ENCODE peak calls at places on chromosome 3, in five cellular contexts. O is brain microvascular endothelial cell, A is IMR-90, C is body of pancreas, D is GM13976. G is an unnamed sample.

GRCh38 chr3:128864351-128864811 is 15.0 kb upstream of the ACAD9 start:
- DNase-seq in C (no peak), O (no peak), D (no peak), A (no peak), G (no peak)

GRCh38 chr3:48561045-48561736 is 2.4 kb downstream of the UCN2 start:
- DNase-seq in A (peak), O (peak), C (peak), D (peak), G (peak)

GRCh38 chr3:177473184-177473583 is 275.9 kb upstream of the TBL1XR1 start:
- DNase-seq in D (no peak), O (peak), C (no peak), A (peak), G (no peak)

GRCh38 chr3:167396075-167396474 is 16.0 kb upstream of the ZBBX start:
- DNase-seq in D (no peak), O (no peak), C (no peak), A (no peak), G (no peak)

GRCh38 chr3:54818942-54819341 is 108.9 kb downstream of the LRTM1 start:
- DNase-seq in D (no peak), O (no peak), C (no peak), A (no peak), G (no peak)

GRCh38 chr3:61790411-61790810 is 229.0 kb downstream of the PTPRG start:
- DNase-seq in O (no peak), C (no peak), A (no peak), D (no peak), G (no peak)

GRCh38 chr3:176375519-176375918 is 821.8 kb downstream of the TBL1XR1 start:
- DNase-seq in D (no peak), A (no peak), C (no peak), O (no peak), G (no peak)

GRCh38 chr3:10015476-10015904 is 10.7 kb upstream of the FANCD2 start:
- DNase-seq in A (peak), C (peak), D (no peak), O (peak), G (no peak)

GRCh38 chr3:47288966-47289910 is 6.5 kb downstream of the KLHL18 start:
- DNase-seq in C (no peak), A (no peak), O (no peak), D (peak), G (no peak)

GRCh38 chr3:46693897-46694235 is 387 bp upstream of the ALS2CL start:
- DNase-seq in A (no peak), O (no peak), C (no peak), D (no peak), G (no peak)

GRCh38 chr3:53730565-53730964 is 115.7 kb downstream of the CHDH start:
- DNase-seq in A (no peak), O (peak), D (no peak), C (no peak), G (no peak)

GRCh38 chr3:46716461-46717441 is 918 bp downstream of the PRSS50 start:
- DNase-seq in C (no peak), O (no peak), A (no peak), D (peak), G (no peak)

GRCh38 chr3:15934389-15935195 is 136.8 kb upstream of the ANKRD28 start:
- DNase-seq in A (peak), C (no peak), O (no peak), D (no peak), G (no peak)
- TF ChIP-seq CTCF in A (no peak), C (no peak), O (no peak), D (no peak), G (no peak)

GRCh38 chr3:79521221-79521848 is 246.5 kb downstream of the ROBO1 start:
- DNase-seq in C (no peak), O (peak), D (no peak), A (peak), G (peak)
- TF ChIP-seq CTCF in C (peak), O (peak), D (peak), A (peak), G (peak)

DNA sequence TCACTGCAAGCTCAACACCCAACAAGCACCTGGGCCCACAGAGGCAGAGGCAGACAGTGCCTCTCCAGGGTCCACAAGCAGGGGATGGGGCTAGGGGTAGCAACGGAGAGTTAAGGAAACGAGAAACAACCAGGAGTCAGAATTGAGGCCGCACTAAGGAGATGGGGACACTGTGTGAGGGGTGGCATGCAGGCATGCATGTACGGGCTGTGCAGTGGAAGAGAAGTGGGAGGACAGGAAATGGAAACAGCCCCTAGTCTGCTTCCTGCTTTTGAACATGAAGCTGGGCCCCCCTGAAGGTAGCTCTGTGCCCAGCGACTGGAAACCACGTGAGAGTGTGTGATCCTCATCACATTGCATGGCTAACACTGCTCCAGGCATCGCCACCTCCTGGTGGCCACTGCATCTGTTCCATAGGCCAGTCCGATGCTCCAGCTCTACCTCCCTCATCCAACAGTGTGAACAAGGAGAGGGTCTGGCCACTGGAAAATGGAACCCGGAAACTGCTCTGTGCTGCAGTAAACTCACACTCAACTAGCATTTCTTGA is 44.0 kb downstream of the XXYLT1 start:
- DNase-seq in A (peak), D (no peak), O (no peak), C (no peak), G (peak)
- TF ChIP-seq CTCF in A (peak), D (no peak), O (peak), C (peak), G (peak)

DNA sequence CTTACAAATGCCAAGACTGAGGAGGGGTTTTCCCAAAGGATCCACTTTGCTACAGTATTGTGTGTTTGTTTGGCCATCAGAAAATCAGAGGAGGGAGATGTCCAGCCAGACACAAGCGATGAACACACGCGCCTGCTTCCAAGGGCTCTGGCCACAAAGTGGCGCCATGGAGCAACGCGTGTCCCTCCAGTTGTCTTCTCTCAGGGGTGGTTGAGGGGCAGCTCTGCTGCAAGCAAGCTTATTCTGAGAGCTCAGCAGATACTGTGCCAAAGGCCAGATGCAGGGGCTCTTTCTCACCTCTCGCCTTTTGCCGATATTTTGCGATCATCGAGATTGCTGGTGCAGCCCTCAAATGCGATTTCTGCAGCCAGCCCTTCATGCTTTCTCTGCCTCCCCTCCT is 88.9 kb upstream of the OSBPL11 start:
- DNase-seq in O (no peak), A (peak), D (no peak), C (peak), G (peak)
- TF ChIP-seq CTCF in O (peak), A (peak), D (no peak), C (no peak), G (peak)

GRCh38 chr3:23763040-23763477 is 42.7 kb upstream of the UBE2E1 start:
- DNase-seq in A (peak), D (no peak), O (no peak), C (no peak), G (peak)

GRCh38 chr3:23760871-23761373 is 44.8 kb upstream of the UBE2E1 start:
- DNase-seq in C (no peak), A (no peak), O (no peak), D (peak), G (peak)

GRCh38 chr3:23762214-23763039 is 43.3 kb upstream of the UBE2E1 start:
- DNase-seq in A (no peak), C (no peak), O (no peak), D (peak), G (peak)

GRCh38 chr3:23760325-23760724 is 45.4 kb upstream of the UBE2E1 start:
- DNase-seq in C (no peak), A (no peak), D (no peak), O (no peak), G (peak)

GRCh38 chr3:23761440-23761896 is 44.3 kb upstream of the UBE2E1 start:
- DNase-seq in D (peak), A (peak), O (peak), C (peak), G (peak)
- TF ChIP-seq CTCF in D (peak), A (peak), O (peak), C (peak), G (peak)

GRCh38 chr3:72187131-72187530 is 402.2 kb upstream of the PROK2 start:
- DNase-seq in O (no peak), D (peak), C (no peak), A (no peak), G (peak)
- TF ChIP-seq CTCF in O (peak), D (peak), C (no peak), A (no peak), G (peak)

DNA sequence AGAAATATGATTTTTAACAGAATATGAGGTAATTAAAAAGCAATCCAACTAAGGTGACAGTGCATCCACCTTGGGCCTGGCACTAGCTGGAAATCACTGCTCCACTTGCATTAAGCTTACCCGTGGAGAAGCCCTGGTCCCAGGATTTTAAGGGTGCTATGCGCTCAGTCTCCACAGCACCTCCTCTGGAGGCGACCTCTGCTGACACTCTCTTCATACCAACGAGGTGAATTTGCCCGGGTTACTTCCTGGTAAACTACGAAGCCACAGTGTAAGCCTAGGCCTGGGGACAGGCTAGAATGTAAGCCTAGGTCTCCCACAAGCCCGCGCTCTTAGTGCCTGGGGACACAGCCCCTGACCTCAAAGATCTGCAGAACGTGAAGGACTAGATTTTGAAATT is 793 bp downstream of the APOD start:
- DNase-seq in C (no peak), A (no peak), D (no peak), O (no peak), G (peak)
- TF ChIP-seq CTCF in C (no peak), A (no peak), D (no peak), O (peak), G (no peak)

GRCh38 chr3:102464261-102464660 is 29.4 kb downstream of the ZPLD1 start:
- DNase-seq in C (no peak), D (no peak), A (no peak), O (no peak), G (no peak)
- TF ChIP-seq CTCF in C (no peak), D (no peak), A (no peak), O (no peak), G (no peak)

GRCh38 chr3:165336786-165337185 is 140.6 kb upstream of the SLITRK3 start:
- DNase-seq in C (no peak), A (no peak), O (peak), D (no peak), G (no peak)
- TF ChIP-seq CTCF in C (no peak), A (no peak), O (no peak), D (no peak), G (no peak)

GRCh38 chr3:15535757-15536156 is 14.3 kb upstream of the COLQ start:
- DNase-seq in C (no peak), O (no peak), A (peak), D (no peak), G (no peak)
- TF ChIP-seq CTCF in C (no peak), O (no peak), A (no peak), D (no peak), G (no peak)

G was measured in OCI-LY7.